ENCODE peak calls at places on chromosomes 5 and 9, in seven cellular contexts. A is Daoy; H is T follicular helper cell; F is stimulated activated CD4-positive, alpha-beta T cell treated with anti-CD3 and anti-CD28 coated beads, Interleukin-4, amount 100 ng/mL, for 1 hour; N is NCI-H774; O is kidney glomerular epithelial cell; B is frontal cortex. L is an unnamed sample.

GRCh38 chr5:104611419-104611818 is 1048.8 kb upstream of the NUDT12 start:
- DNase-seq in F (no peak), A (no peak), O (no peak), N (no peak), H (no peak), B (no peak), L (no peak)

GRCh38 chr5:57171818-57172465 is 1.9 kb upstream of the GPBP1 start:
- DNase-seq in N (no peak), A (peak), F (peak), H (no peak), B (no peak), O (no peak), L (no peak)

GRCh38 chr5:78288246-78288645 is 6.3 kb downstream of the AP3B1 start:
- DNase-seq in B (no peak), N (no peak), O (no peak), A (no peak), H (no peak), F (no peak), L (no peak)

GRCh38 chr9:13450723-13451122 is 171.2 kb upstream of the MPDZ start:
- DNase-seq in N (no peak), A (peak), H (no peak), B (no peak), O (no peak), F (no peak), L (no peak)

GRCh38 chr9:130430232-130430631 is 14.5 kb upstream of the ASS1 start:
- DNase-seq in A (no peak), F (no peak), N (no peak), O (no peak), B (no peak), H (no peak), L (no peak)

GRCh38 chr5:41790038-41790776 is 80.0 kb downstream of the OXCT1 start:
- DNase-seq in N (no peak), B (no peak), F (no peak), H (no peak), O (no peak), A (no peak), L (no peak)

GRCh38 chr9:105881654-105882349 is 187.5 kb downstream of the TMEM38B start:
- DNase-seq in N (peak), O (peak), H (peak), A (peak), B (peak), F (peak), L (peak)

GRCh38 chr5:127086583-127086982 is 13.3 kb upstream of the C5orf63 start:
- DNase-seq in A (no peak), B (no peak), F (no peak), H (no peak), O (no peak), N (no peak), L (no peak)

GRCh38 chr5:54304031-54304430 is 6.3 kb downstream of the ARL15 start:
- DNase-seq in A (no peak), B (no peak), N (no peak), F (no peak), H (no peak), O (no peak), L (no peak)